ENCODE peak calls at places on chromosome 19, in eight cellular contexts. Q is brain microvascular endothelial cell; P is posterior cingulate gyrus; D is GM23248; K is AG10803; Z is psoas muscle; L is GM03348; C is stimulated activated CD8-positive, alpha-beta memory T cell treated with anti-CD3 and anti-CD28 coated beads, Interleukin-15, amount 100 ng/mL, for 4 hours. F is an unnamed sample.

GRCh38 chr19:49790866-49791265 is 22.2 kb downstream of the FUZ start:
- DNase-seq in C (no peak), K (peak; percentile 25), P (peak; percentile 84), L (peak; percentile 32), Z (peak; percentile 41), D (peak; percentile 71), Q (no peak), F (no peak)

GRCh38 chr19:47719047-47719885 is 6.0 kb downstream of the EHD2 start:
- DNase-seq in P (peak; percentile 93), K (peak; percentile 100), L (peak; percentile 96), Q (peak; percentile 85), D (peak; percentile 99), C (no peak), Z (peak; percentile 90), F (peak; percentile 98)

GRCh38 chr19:11192957-11193939 is 4.1 kb downstream of the KANK2 start:
- DNase-seq in Q (no peak), L (no peak), Z (no peak), K (no peak), D (no peak), C (no peak), P (no peak), F (no peak)

GRCh38 chr19:1852729-1853128 is 4.4 kb upstream of the REXO1 start:
- DNase-seq in Q (no peak), L (no peak), C (no peak), P (no peak), Z (peak; percentile 14), D (no peak), K (no peak), F (no peak)

GRCh38 chr19:41350735-41351338 is 2.9 kb downstream of the TGFB1 start:
- DNase-seq in L (peak; percentile 45), K (peak; percentile 20), D (peak; percentile 53), Z (no peak), C (no peak), P (no peak), Q (no peak), F (no peak)

GRCh38 chr19:12954150-12954962 is 2.7 kb downstream of the GADD45GIP1 start:
- DNase-seq in D (peak; percentile 15), Q (no peak), Z (no peak), C (no peak), K (no peak), L (no peak), P (no peak), F (no peak)

GRCh38 chr19:12769689-12770088 is 5.7 kb downstream of the HOOK2 start:
- DNase-seq in P (no peak), D (no peak), K (no peak), Z (no peak), L (no peak), Q (no peak), C (no peak), F (no peak)

GRCh38 chr19:6721773-6722172 is 1.3 kb upstream of the C3 start:
- DNase-seq in Q (no peak), D (no peak), K (no peak), L (no peak), C (no peak), Z (no peak), P (peak; percentile 28), F (no peak)

GRCh38 chr19:17229890-17230289 is 3.9 kb downstream of the OCEL1 start:
- DNase-seq in K (no peak), L (no peak), Z (no peak), C (no peak), D (no peak), Q (no peak), P (no peak), F (no peak)

F was measured in AG04449.